ENCODE peak calls at places on chromosomes 1 and 21, in eight cellular contexts. D is activated CD8-positive, alpha-beta T cell treated with anti-CD3 and anti-CD28 coated beads, Interleukin-2, amount 10 ng/mL, durations not matched to agents 7 days and 5 days; Q is activated CD4-positive, alpha-beta T cell treated with anti-CD3 and anti-CD28 coated beads for 24 hours; F is ELF-1; J is fibroblast of the conjunctiva; S is stimulated activated CD4-positive, alpha-beta T cell treated with anti-CD3 and anti-CD28 coated beads, Interleukin-1b, Interleukin-23, amount 100 ng/mL, for 24 hours; Y is lower lobe of right lung; X is fibroblast of mammary gland. M is an unnamed sample.

GRCh38 chr1:58119971-58120370 is 426.6 kb downstream of the OMA1 start:
- DNase-seq in X (no peak), D (no peak), Q (no peak), S (no peak), F (no peak), Y (no peak), J (no peak), M (no peak)

GRCh38 chr21:41503331-41503730 is 4.6 kb downstream of the TMPRSS2 start:
- DNase-seq in D (no peak), X (no peak), J (no peak), S (no peak), F (no peak), Y (no peak), Q (no peak), M (no peak)

GRCh38 chr1:12568009-12568767 is 49.8 kb downstream of the DHRS3 start:
- DNase-seq in X (no peak), F (no peak), S (no peak), J (no peak), Q (no peak), D (no peak), Y (no peak), M (no peak)

GRCh38 chr21:21996891-21997290 is 998.7 kb downstream of the NCAM2 start:
- DNase-seq in J (no peak), Y (no peak), F (no peak), Q (no peak), S (no peak), X (no peak), D (no peak), M (no peak)

GRCh38 chr1:227317541-227318002 is 720 bp downstream of the CDC42BPA start:
- DNase-seq in X (peak; percentile 68), D (no peak), J (peak; percentile 57), S (no peak), Y (peak; percentile 57), Q (no peak), F (peak; percentile 84), M (peak; percentile 86)

GRCh38 chr1:63892632-63893395 is 119.0 kb downstream of the ROR1 start:
- DNase-seq in Y (no peak), S (no peak), Q (no peak), J (no peak), F (no peak), D (no peak), X (peak; percentile 75), M (no peak)

GRCh38 chr1:85137660-85138059 is 63.2 kb downstream of the SYDE2 start:
- DNase-seq in S (no peak), J (no peak), Q (no peak), F (no peak), Y (peak; percentile 82), D (no peak), X (no peak), M (no peak)

GRCh38 chr1:92944901-92945747 is 16.1 kb downstream of the DIPK1A start:
- DNase-seq in S (no peak), D (no peak), Y (no peak), F (no peak), X (no peak), Q (no peak), J (no peak), M (no peak)

GRCh38 chr1:178126790-178127189 is 32.9 kb downstream of the RASAL2 start:
- DNase-seq in D (no peak), Y (no peak), S (no peak), F (no peak), Q (no peak), J (peak; percentile 62), X (peak; percentile 98), M (no peak)

GRCh38 chr1:24415910-24416665 is 486 bp downstream of the NIPAL3 start:
- DNase-seq in S (no peak), X (no peak), F (no peak), Y (peak; percentile 52), J (no peak), Q (no peak), D (peak; percentile 25), M (no peak)

GRCh38 chr1:242523968-242524570 is 428 bp downstream of the PLD5 start:
- DNase-seq in S (no peak), J (no peak), F (peak; percentile 65), D (no peak), Y (peak; percentile 44), Q (no peak), X (peak; percentile 26), M (peak; percentile 91)

GRCh38 chr1:76031496-76031895 is 43.0 kb upstream of the ST6GALNAC3 start:
- DNase-seq in F (no peak), D (no peak), X (no peak), Q (no peak), J (no peak), S (no peak), Y (no peak), M (no peak)

GRCh38 chr1:212162635-212163034 is 122.6 kb upstream of the PPP2R5A start:
- DNase-seq in D (peak; percentile 35), S (no peak), Y (no peak), J (no peak), Q (no peak), F (no peak), X (peak; percentile 72), M (no peak)

GRCh38 chr21:42991992-42992740 is 17.8 kb downstream of the PKNOX1 start:
- DNase-seq in D (no peak), Q (no peak), X (peak; percentile 91), F (peak; percentile 80), J (peak; percentile 43), S (no peak), Y (peak; percentile 56), M (peak; percentile 64)

GRCh38 chr1:10751160-10751559 is 45.3 kb downstream of the CASZ1 start:
- DNase-seq in F (no peak), J (no peak), D (no peak), S (no peak), Q (no peak), X (no peak), Y (no peak), M (no peak)

GRCh38 chr1:155080250-155081228 is 1.9 kb downstream of the EFNA3 start:
- DNase-seq in S (no peak), J (no peak), X (no peak), F (peak; percentile 85), Y (no peak), Q (no peak), D (no peak), M (peak; percentile 93)

GRCh38 chr1:89088597-89088996 is 23.6 kb upstream of the GBP1 start:
- DNase-seq in Y (no peak), D (no peak), Q (no peak), J (no peak), X (no peak), F (no peak), S (no peak), M (no peak)

GRCh38 chr1:64172458-64172983 is 30.9 kb upstream of the UBE2U start:
- DNase-seq in X (peak; percentile 73), J (peak; percentile 45), D (no peak), F (no peak), S (no peak), Y (no peak), Q (no peak), M (no peak)

GRCh38 chr21:38289697-38290096 is 32.9 kb downstream of the KCNJ15 start:
- DNase-seq in X (peak; percentile 100), J (peak; percentile 87), Q (no peak), S (no peak), F (no peak), D (no peak), Y (peak; percentile 80), M (no peak)

GRCh38 chr1:187018291-187018690 is 189.5 kb downstream of the PLA2G4A start:
- DNase-seq in X (no peak), J (no peak), S (no peak), D (no peak), Y (no peak), F (no peak), Q (no peak), M (no peak)

GRCh38 chr1:151639466-151639865 is 27.6 kb downstream of the SNX27 start:
- DNase-seq in J (no peak), D (no peak), Y (no peak), Q (no peak), S (no peak), X (peak; percentile 62), F (no peak), M (no peak)

GRCh38 chr1:24412408-24412807 is 1.2 kb downstream of the STPG1 start:
- DNase-seq in X (no peak), D (no peak), S (no peak), J (no peak), Q (no peak), F (no peak), Y (no peak), M (no peak)

GRCh38 chr1:160777486-160778089 is 18.4 kb upstream of the LY9 start:
- DNase-seq in D (peak; percentile 66), Y (no peak), S (no peak), F (peak; percentile 61), Q (no peak), X (peak; percentile 3), J (no peak), M (peak; percentile 86)

GRCh38 chr1:176241385-176242015 is 34.4 kb upstream of the COP1 start:
- DNase-seq in D (no peak), S (no peak), Q (no peak), X (peak; percentile 94), F (no peak), Y (no peak), J (peak; percentile 81), M (no peak)

GRCh38 chr21:44658511-44658910 is 779 bp downstream of the KRTAP12-3 start:
- DNase-seq in Y (no peak), X (no peak), Q (no peak), S (no peak), J (no peak), F (no peak), D (no peak), M (no peak)

GRCh38 chr1:63730211-63730610 is 43.6 kb upstream of the ROR1 start:
- DNase-seq in Y (no peak), D (no peak), J (no peak), F (peak; percentile 82), S (no peak), X (no peak), Q (no peak), M (peak; percentile 65)

GRCh38 chr1:110554871-110555801 is 36.2 kb upstream of the KCNA10 start:
- DNase-seq in X (peak; percentile 13), D (peak; percentile 62), J (no peak), Q (peak; percentile 23), Y (peak; percentile 65), F (peak; percentile 71), S (no peak), M (peak; percentile 89)

GRCh38 chr1:25642710-25643109 is 26.1 kb downstream of the MAN1C1 start:
- DNase-seq in X (peak; percentile 56), D (peak; percentile 91), J (no peak), Y (no peak), Q (no peak), F (no peak), S (no peak), M (peak; percentile 45)

GRCh38 chr21:17270234-17270633 is 242.6 kb upstream of the CXADR start:
- DNase-seq in Y (no peak), Q (no peak), F (peak; percentile 1), X (peak; percentile 72), J (peak; percentile 61), D (no peak), S (no peak), M (no peak)

GRCh38 chr1:33822396-33822795 is 41.5 kb upstream of the HMGB4 start:
- DNase-seq in Y (no peak), S (no peak), F (no peak), Q (no peak), X (no peak), D (no peak), J (no peak), M (no peak)

GRCh38 chr1:178267646-178268094 is 173.8 kb downstream of the RASAL2 start:
- DNase-seq in X (peak; percentile 17), S (no peak), Y (no peak), D (no peak), J (no peak), F (peak; percentile 80), Q (no peak), M (peak; percentile 74)

M was measured in endodermal cell.